ENCODE peak calls at places on chromosome 19, in nine cellular contexts. W is GM23338, U is SK-N-SH, A is suprapubic skin, Q is endothelial cell of umbilical vein, M is H1, J is Panc1, T is spleen, B is HCT116. H is an unnamed sample.

GRCh38 chr19:37127999-37128820 is 44.3 kb downstream of the ZNF585A start:
- DNase-seq in W (peak), U (no peak), A (no peak), Q (no peak), M (no peak), J (no peak), T (no peak), B (no peak), H (no peak)

GRCh38 chr19:40717880-40718773 is 1.2 kb downstream of the ITPKC start:
- DNase-seq in W (peak), U (no peak), A (no peak), Q (peak), M (no peak), J (no peak), T (peak), B (no peak), H (peak)

GRCh38 chr19:58096884-58097283 is 1.1 kb downstream of the ZSCAN18 start:
- DNase-seq in W (peak), U (no peak), A (no peak), Q (no peak), M (no peak), J (no peak), T (no peak), B (no peak), H (no peak)

GRCh38 chr19:30682576-30683536 is 310.7 kb downstream of the ZNF536 start:
- DNase-seq in W (peak), U (peak), A (no peak), Q (peak), M (peak), J (peak), T (peak), B (peak), H (peak)

GRCh38 chr19:51034704-51035103 is at the start of gene KLK12:
- DNase-seq in W (no peak), U (no peak), A (no peak), Q (no peak), M (no peak), J (no peak), T (no peak), B (no peak), H (no peak)

GRCh38 chr19:681029-681626 is 4.9 kb downstream of the FSTL3 start:
- DNase-seq in W (peak), U (peak), A (peak), Q (no peak), M (no peak), J (no peak), T (peak), B (no peak), H (no peak)

GRCh38 chr19:31356587-31357314 is 7.5 kb upstream of the TSHZ3 start:
- DNase-seq in W (peak), U (peak), A (no peak), Q (no peak), M (peak), J (no peak), T (peak), B (no peak), H (no peak)

GRCh38 chr19:11268783-11269267 is 6.5 kb upstream of the DOCK6 start:
- DNase-seq in W (no peak), U (peak), A (no peak), Q (peak), M (no peak), J (no peak), T (peak), B (no peak), H (peak)

GRCh38 chr19:6723108-6723618 is 2.7 kb upstream of the C3 start:
- DNase-seq in W (peak), U (no peak), A (no peak), Q (no peak), M (no peak), J (no peak), T (no peak), B (no peak), H (no peak)

GRCh38 chr19:30791116-30791515 is 418.9 kb downstream of the ZNF536 start:
- DNase-seq in W (no peak), U (no peak), A (peak), Q (no peak), M (peak), J (no peak), T (no peak), B (no peak), H (no peak)

GRCh38 chr19:53927745-53928144 is 18.7 kb downstream of the CACNG7 start:
- DNase-seq in W (peak), U (no peak), A (no peak), Q (peak), M (peak), J (no peak), T (no peak), B (no peak), H (no peak)

GRCh38 chr19:4577020-4577782 is 17.7 kb upstream of the SEMA6B start:
- DNase-seq in W (peak), U (peak), A (no peak), Q (no peak), M (peak), J (no peak), T (no peak), B (no peak), H (no peak)

GRCh38 chr19:17790059-17790780 is 4.7 kb upstream of the B3GNT3 start:
- DNase-seq in W (no peak), U (no peak), A (no peak), Q (no peak), M (no peak), J (no peak), T (no peak), B (peak), H (no peak)

GRCh38 chr19:11364935-11365334 is 9.5 kb upstream of the SWSAP1 start:
- DNase-seq in W (no peak), U (no peak), A (no peak), Q (no peak), M (no peak), J (no peak), T (no peak), B (no peak), H (no peak)

DNA sequence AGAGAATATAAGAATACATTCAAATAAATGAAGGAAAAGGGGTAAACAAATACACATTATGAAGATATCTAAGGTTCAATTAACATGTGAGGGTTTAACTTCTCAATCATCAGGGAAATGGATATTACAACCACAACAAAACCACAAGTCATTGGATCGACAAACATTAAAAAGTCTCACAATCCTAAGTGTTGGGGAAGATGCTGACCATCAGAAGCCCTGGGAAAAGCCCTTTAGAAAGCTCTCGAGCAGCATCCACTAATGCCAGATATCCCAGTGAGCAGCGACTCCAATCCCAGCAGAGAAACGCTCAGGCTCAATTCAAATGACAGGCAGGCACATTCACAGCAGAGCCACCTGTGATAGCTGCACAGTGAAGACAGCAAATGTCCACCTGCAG is 3.1 kb downstream of the TPRX1 start:
- DNase-seq in W (no peak), U (no peak), A (no peak), Q (no peak), M (no peak), J (no peak), T (no peak), B (no peak), H (no peak)
- TF ChIP-seq CTCF in W (no peak), U (no peak), A (no peak), Q (no peak), M (no peak), J (no peak), T (no peak), B (no peak), H (no peak)

GRCh38 chr19:1901940-1902404 is 3.2 kb upstream of the ADAT3 start:
- DNase-seq in W (no peak), U (no peak), A (no peak), Q (no peak), M (no peak), J (no peak), T (no peak), B (no peak), H (no peak)
- TF ChIP-seq POLR2AphosphoS5 in W (no peak), U (no peak), A (no peak), Q (no peak), M (no peak), J (no peak), T (peak), B (no peak), H (no peak)

DNA sequence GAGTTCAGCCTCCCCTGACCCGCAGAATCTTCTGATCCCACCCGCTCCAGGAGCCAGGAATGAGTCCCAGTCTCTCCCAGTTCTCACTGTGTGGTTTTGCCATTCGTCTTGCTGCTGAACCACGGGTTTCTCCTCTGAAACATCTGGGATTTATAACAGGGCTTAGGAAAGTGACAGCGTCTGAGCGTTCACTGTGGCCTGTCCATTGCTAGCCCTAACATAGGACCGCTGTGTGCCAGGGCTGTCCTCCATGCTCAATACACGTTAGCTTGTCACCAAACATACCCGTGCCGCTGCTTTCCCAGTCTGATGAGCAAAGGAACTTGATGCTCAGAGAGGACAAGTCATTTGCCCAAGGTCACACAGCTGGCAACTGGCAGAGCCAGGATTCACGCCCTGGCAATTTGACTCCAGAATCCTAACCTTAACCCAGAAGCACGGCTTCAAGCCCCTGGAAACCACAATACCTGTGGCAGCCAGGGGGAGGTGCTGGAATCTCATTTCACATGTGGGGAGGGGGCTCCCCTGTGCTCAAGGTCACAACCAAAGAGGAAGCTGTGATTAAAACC is 1.1 kb upstream of the APOE start:
- DNase-seq in W (peak), U (peak), A (no peak), Q (no peak), M (peak), J (no peak), T (no peak), B (no peak), H (no peak)
- TF ChIP-seq CTCF in W (peak), U (peak), A (no peak), Q (peak), M (peak), J (peak), T (no peak), B (peak), H (no peak)

DNA sequence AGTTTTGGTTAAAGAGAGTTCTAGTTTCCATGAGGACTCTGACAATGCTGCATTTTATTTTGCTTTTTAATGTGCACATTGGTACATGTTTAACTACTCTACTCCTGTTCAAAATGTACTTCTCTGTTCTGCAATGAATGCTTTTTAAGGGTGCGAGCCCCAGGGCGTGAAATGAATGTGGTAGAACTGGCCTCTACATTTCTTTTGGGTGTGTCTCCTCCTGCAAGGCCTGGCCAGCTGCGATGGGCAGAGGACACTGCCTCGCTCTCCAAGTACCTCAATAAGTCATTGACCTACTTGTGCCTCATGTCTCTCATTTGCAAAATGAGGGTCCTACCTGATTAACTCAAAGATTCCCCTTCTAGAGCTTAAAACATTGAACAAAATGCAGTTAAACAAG is 6.7 kb downstream of the RGS9BP start:
- DNase-seq in W (no peak), U (no peak), A (no peak), Q (no peak), M (no peak), J (no peak), T (no peak), B (no peak), H (no peak)
- TF ChIP-seq POLR2AphosphoS5 in W (no peak), U (no peak), A (no peak), Q (no peak), M (no peak), J (no peak), T (no peak), B (no peak), H (no peak)

GRCh38 chr19:3443840-3444694 is 36.3 kb downstream of the SMIM24 start:
- DNase-seq in W (peak), U (peak), A (no peak), Q (peak), M (peak), J (no peak), T (peak), B (no peak), H (no peak)
- TF ChIP-seq CTCF in W (no peak), U (no peak), A (no peak), Q (no peak), M (no peak), J (no peak), T (no peak), B (no peak), H (no peak)

GRCh38 chr19:8366961-8367326 is 3.0 kb downstream of the ANGPTL4 start:
- DNase-seq in W (no peak), U (no peak), A (no peak), Q (no peak), M (no peak), J (no peak), T (peak), B (no peak), H (no peak)

GRCh38 chr19:8370176-8371010 is 6.4 kb downstream of the ANGPTL4 start:
- DNase-seq in W (no peak), U (no peak), A (no peak), Q (no peak), M (no peak), J (no peak), T (peak), B (no peak), H (no peak)

GRCh38 chr19:8366121-8366581 is 2.2 kb downstream of the ANGPTL4 start:
- DNase-seq in W (no peak), U (no peak), A (no peak), Q (no peak), M (no peak), J (no peak), T (peak), B (no peak), H (no peak)

GRCh38 chr19:8368136-8368535 is 4.2 kb downstream of the ANGPTL4 start:
- DNase-seq in W (no peak), U (peak), A (no peak), Q (no peak), M (no peak), J (no peak), T (peak), B (no peak), H (no peak)

GRCh38 chr19:8367327-8368001 is 3.5 kb downstream of the ANGPTL4 start:
- DNase-seq in W (peak), U (peak), A (peak), Q (peak), M (peak), J (no peak), T (peak), B (no peak), H (peak)
- TF ChIP-seq POLR2AphosphoS5 in W (no peak), U (peak), A (no peak), Q (peak), M (no peak), J (peak), T (peak), B (peak), H (peak)

GRCh38 chr19:38736036-38736412 is 8.2 kb downstream of the CAPN12 start:
- DNase-seq in W (peak), U (peak), A (no peak), Q (no peak), M (peak), J (no peak), T (peak), B (no peak), H (no peak)
- TF ChIP-seq CTCF in W (no peak), U (no peak), A (no peak), Q (no peak), M (no peak), J (no peak), T (no peak), B (no peak), H (no peak)

DNA sequence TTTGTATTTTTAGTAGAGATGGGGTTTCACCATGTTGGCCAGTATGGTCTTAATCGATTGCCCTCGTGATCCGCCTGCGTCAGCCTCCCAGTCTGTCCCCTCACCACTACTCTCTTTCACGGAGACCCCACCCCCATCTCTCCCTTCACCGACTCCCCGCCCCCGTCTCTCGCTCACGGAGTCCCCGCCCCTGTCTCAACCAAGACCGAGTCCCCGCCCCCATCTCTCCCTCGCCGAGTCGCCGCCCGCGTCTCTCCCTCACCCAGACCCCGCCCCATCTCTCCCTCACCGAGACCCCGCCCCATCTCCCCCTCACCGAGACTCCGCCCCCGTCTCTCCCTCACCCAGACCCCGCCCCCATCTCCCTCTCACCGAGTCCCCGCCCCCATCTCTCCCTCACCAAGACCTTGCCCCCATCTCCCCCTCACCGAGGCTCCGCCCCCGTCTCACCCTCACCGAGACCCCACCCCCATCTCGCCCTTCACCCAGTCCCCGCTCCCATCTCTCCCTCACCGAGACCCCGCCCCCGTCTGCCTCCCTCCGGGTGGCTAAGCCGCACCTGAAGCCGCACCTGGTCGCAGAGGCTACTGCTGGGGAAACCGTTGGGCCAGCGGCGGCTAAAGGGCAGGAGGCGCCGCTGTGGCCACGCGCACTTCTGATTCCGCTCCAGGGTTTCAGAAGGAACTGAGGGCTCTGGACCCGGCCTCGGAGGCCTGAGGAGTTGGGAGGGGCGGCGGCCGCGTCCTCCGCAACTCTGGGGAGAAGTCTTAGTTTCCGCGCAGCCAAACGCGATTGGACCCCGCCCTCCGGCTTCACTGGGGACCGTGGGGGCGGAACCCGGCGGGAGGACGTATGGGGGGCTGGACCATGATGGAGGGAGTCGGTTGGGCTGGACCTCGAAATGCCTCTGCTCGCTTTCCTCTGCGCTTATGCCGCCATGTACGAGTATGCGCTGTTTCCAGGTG is 17.1 kb upstream of the ZNF846 start:
- DNase-seq in W (peak), U (peak), A (peak), Q (peak), M (peak), J (peak), T (peak), B (peak), H (peak)
- TF ChIP-seq POLR2AphosphoS5 in W (peak), U (peak), A (peak), Q (no peak), M (peak), J (peak), T (peak), B (peak), H (peak)

DNA sequence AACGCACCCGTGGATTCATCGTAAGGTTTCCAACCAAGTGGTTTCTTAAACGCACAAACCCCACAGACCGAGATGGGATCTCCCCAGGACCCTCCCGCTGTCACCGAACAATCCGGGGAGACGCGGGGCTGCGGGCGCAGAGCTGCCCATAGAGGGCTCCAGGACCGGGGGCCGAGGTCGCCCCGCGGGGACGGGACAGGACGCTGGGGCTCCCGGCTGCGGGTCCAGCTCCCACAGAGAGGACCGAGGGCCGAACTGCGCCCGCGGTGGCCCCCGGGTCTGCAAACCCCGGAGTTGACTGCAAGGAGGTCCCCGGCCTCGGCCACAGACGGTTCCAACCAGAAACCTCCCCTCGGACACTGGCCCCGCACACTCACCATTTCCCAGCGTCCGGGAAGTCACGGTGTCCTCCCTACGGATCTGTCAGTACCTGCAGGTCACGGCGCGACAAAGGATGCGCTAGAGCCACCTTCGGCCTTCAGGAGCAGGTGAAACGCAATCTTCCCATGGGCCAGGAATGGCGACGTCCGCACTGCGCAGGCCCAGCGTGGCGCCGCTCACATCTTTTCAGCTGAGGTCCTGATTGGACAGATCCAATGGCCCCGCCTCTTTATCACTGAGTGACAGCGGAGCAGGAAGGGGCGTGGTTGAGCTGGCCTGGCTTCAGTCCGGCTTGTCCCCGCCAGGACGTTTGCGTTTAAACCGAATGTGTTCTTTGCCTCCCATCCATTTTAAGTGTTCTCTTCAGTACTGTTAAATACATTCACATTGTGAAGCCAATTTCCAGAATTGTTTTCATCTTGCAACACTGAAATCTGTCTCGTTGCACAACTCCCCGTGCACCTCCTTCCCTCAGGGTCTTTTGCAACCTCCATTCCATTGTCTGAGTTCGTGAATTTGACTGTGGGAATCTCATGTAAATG is at the start of gene ZNF14:
- DNase-seq in W (peak), U (peak), A (peak), Q (peak), M (peak), J (peak), T (peak), B (peak), H (peak)
- TF ChIP-seq CTCF in W (peak), U (peak), A (no peak), Q (peak), M (no peak), J (no peak), T (no peak), B (no peak), H (no peak)

DNA sequence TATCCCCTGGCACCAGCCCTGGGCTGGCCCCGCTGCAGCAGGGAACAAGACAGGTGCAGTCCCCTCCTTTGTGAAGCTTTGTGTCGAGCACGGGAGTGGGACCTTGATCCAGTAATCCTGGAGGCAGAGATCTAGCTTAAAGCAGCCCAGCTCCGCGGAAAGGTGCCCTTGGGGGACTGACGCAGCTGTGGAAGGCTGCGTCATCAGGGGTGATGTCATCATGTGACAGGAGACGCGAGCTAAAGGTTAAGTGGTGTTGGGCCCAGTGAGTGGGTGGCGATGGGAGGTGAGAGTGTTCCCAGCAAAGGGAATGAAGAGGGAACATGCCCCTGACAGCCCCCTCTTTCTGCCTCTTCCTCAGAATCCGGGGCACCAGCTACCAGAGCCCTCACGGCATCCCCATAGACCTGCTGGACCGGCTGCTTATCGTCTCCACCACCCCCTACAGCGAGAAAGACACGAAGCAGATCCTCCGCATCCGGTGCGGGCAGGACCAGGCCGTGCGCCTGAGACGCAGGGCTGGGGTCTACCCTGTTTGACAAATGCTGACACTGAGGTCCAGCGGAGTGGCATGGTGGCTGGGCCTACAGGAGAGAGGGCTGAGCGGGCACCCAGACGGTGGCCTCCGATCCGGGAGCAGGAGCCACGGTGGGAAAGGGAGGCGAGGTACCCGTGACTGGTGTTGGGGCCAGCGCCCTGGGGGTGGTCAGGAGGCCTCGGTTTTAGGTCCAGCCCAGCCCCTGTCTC is 2.6 kb downstream of the LHB start:
- DNase-seq in W (no peak), U (no peak), A (no peak), Q (no peak), M (no peak), J (no peak), T (no peak), B (no peak), H (no peak)
- TF ChIP-seq POLR2AphosphoS5 in W (no peak), U (peak), A (no peak), Q (no peak), M (no peak), J (no peak), T (no peak), B (no peak), H (no peak)

H was measured in breast epithelium.